ENCODE peak calls at places on chromosomes 1 and 21, in eight cellular contexts. H, R, G, P, C, Q, O and D are unnamed samples.

GRCh38 chr21:39715804-39716397 is 29.1 kb upstream of the IGSF5 start:
- DNase-seq in H (peak), C (no peak), P (peak), G (peak), Q (peak), O (peak), R (peak), D (peak)

GRCh38 chr1:53541263-53541625 is 82.0 kb downstream of the DMRTB1 start:
- DNase-seq in P (no peak), H (no peak), O (no peak), Q (no peak), R (no peak), G (no peak), C (peak), D (no peak)

GRCh38 chr1:41454406-41454805 is 30.1 kb downstream of the EDN2 start:
- DNase-seq in H (peak), P (peak), Q (no peak), O (no peak), R (no peak), G (no peak), C (no peak), D (no peak)

GRCh38 chr1:50333595-50333974 is 89.7 kb downstream of the DMRTA2 start:
- DNase-seq in Q (no peak), P (no peak), G (peak), R (peak), O (no peak), H (peak), C (peak), D (peak)

GRCh38 chr1:63918395-63918945 is 144.7 kb downstream of the ROR1 start:
- DNase-seq in G (no peak), C (no peak), O (no peak), P (no peak), H (peak), Q (no peak), R (no peak), D (peak)

GRCh38 chr1:78540056-78540455 is 49.3 kb downstream of the PTGFR start:
- DNase-seq in O (no peak), Q (no peak), P (no peak), R (no peak), G (no peak), C (no peak), H (no peak), D (peak)

GRCh38 chr1:230421485-230421884 is 4.6 kb downstream of the PGBD5 start:
- DNase-seq in C (no peak), Q (no peak), P (no peak), O (no peak), R (no peak), G (no peak), H (no peak), D (no peak)

GRCh38 chr1:241048558-241048957 is 308.4 kb downstream of the RGS7 start:
- DNase-seq in G (no peak), R (no peak), P (no peak), O (no peak), C (no peak), Q (no peak), H (no peak), D (no peak)

GRCh38 chr1:14782741-14783591 is 184.5 kb downstream of the KAZN start:
- DNase-seq in H (no peak), R (no peak), C (no peak), G (no peak), O (no peak), P (no peak), Q (no peak), D (no peak)

GRCh38 chr1:232260861-232261260 is 369.1 kb downstream of the SIPA1L2 start:
- DNase-seq in G (no peak), C (no peak), H (no peak), Q (no peak), R (no peak), O (no peak), P (no peak), D (no peak)

GRCh38 chr1:244780311-244780710 is 55.1 kb upstream of the COX20 start:
- DNase-seq in O (no peak), R (no peak), C (no peak), Q (no peak), P (no peak), G (no peak), H (no peak), D (no peak)

GRCh38 chr1:41399148-41399795 is 38.0 kb downstream of the FOXO6 start:
- DNase-seq in H (no peak), G (no peak), C (no peak), Q (peak), O (no peak), R (no peak), P (no peak), D (no peak)

GRCh38 chr1:31843506-31843905 is 27.7 kb upstream of the SPOCD1 start:
- DNase-seq in G (no peak), H (peak), O (peak), Q (no peak), P (no peak), C (no peak), R (no peak), D (peak)

GRCh38 chr1:154755858-154756730 is 114.0 kb downstream of the KCNN3 start:
- DNase-seq in C (no peak), G (no peak), H (no peak), O (peak), R (peak), Q (no peak), P (no peak), D (peak)

GRCh38 chr21:45104560-45104959 is 30.2 kb downstream of the ADARB1 start:
- DNase-seq in R (no peak), P (no peak), Q (peak), C (peak), O (no peak), G (no peak), H (peak), D (no peak)

GRCh38 chr1:160374291-160374690 is 7.4 kb downstream of the NHLH1 start:
- DNase-seq in R (no peak), G (no peak), O (no peak), P (no peak), Q (no peak), H (no peak), C (no peak), D (peak)

GRCh38 chr1:44406761-44407429 is 1.8 kb downstream of the RNF220 start:
- DNase-seq in H (no peak), C (no peak), Q (no peak), P (no peak), G (peak), O (no peak), R (no peak), D (no peak)

GRCh38 chr1:182301467-182302198 is 90.0 kb downstream of the GLUL start:
- DNase-seq in R (no peak), P (peak), C (no peak), O (peak), G (no peak), H (peak), Q (no peak), D (peak)

GRCh38 chr1:46173361-46173856 is 1.5 kb upstream of the TSPAN1 start:
- DNase-seq in O (no peak), P (no peak), G (no peak), C (no peak), R (no peak), Q (no peak), H (no peak), D (peak)

GRCh38 chr1:38071530-38072266 is 25.1 kb upstream of the POU3F1 start:
- DNase-seq in O (no peak), C (no peak), H (peak), G (no peak), R (no peak), Q (no peak), P (no peak), D (peak)

GRCh38 chr1:229514578-229515275 is 6.6 kb upstream of the NUP133 start:
- DNase-seq in O (peak), R (peak), P (peak), G (peak), H (peak), C (no peak), Q (peak), D (peak)

GRCh38 chr1:186486061-186486460 is 25.1 kb upstream of the PDC start:
- DNase-seq in Q (no peak), O (no peak), C (no peak), H (no peak), R (no peak), G (no peak), P (no peak), D (no peak)

GRCh38 chr21:45800339-45801080 is 157.0 kb downstream of the PCBP3 start:
- DNase-seq in R (no peak), C (no peak), P (no peak), G (no peak), O (no peak), Q (no peak), H (no peak), D (no peak)

GRCh38 chr1:48309564-48310082 is 87.1 kb downstream of the SLC5A9 start:
- DNase-seq in O (no peak), C (no peak), H (no peak), G (no peak), R (no peak), Q (no peak), P (no peak), D (no peak)

GRCh38 chr1:182990413-182991144 is 32.6 kb upstream of the LAMC1 start:
- DNase-seq in R (no peak), C (no peak), Q (no peak), G (no peak), P (no peak), O (no peak), H (peak), D (peak)

GRCh38 chr1:221810406-221810805 is 68.5 kb upstream of the DUSP10 start:
- DNase-seq in P (no peak), R (no peak), Q (no peak), O (no peak), H (no peak), G (no peak), C (no peak), D (peak)

GRCh38 chr1:234208351-234208750 is 164.9 kb upstream of the COA6 start:
- DNase-seq in R (no peak), P (no peak), G (no peak), C (no peak), Q (no peak), O (no peak), H (no peak), D (no peak)

GRCh38 chr1:77288275-77288674 is 6.5 kb downstream of the AK5 start:
- DNase-seq in G (no peak), P (no peak), Q (no peak), C (no peak), H (peak), O (no peak), R (no peak), D (peak)

GRCh38 chr1:5480906-5481305 is 511.3 kb downstream of the NPHP4 start:
- DNase-seq in G (no peak), R (no peak), H (no peak), O (no peak), Q (no peak), P (no peak), C (no peak), D (no peak)

GRCh38 chr1:53593758-53594380 is 134.7 kb downstream of the DMRTB1 start:
- DNase-seq in C (no peak), H (no peak), P (no peak), O (peak), G (peak), R (peak), Q (no peak), D (no peak)

GRCh38 chr1:41662656-41663437 is 178.4 kb upstream of the EDN2 start:
- DNase-seq in P (peak), O (peak), Q (peak), H (peak), C (no peak), R (peak), G (peak), D (peak)

GRCh38 chr21:29184047-29184446 is 53.6 kb downstream of the MAP3K7CL start:
- DNase-seq in G (no peak), H (no peak), C (no peak), P (no peak), R (no peak), O (no peak), Q (no peak), D (no peak)

GRCh38 chr21:29182674-29183073 is 52.2 kb downstream of the MAP3K7CL start:
- DNase-seq in R (no peak), C (no peak), O (no peak), Q (no peak), G (no peak), P (no peak), H (no peak), D (no peak)

GRCh38 chr21:29179503-29179902 is 49.1 kb downstream of the MAP3K7CL start:
- DNase-seq in Q (no peak), O (no peak), C (no peak), G (no peak), H (no peak), P (no peak), R (no peak), D (no peak)

GRCh38 chr21:29178936-29179335 is 48.5 kb downstream of the MAP3K7CL start:
- DNase-seq in C (no peak), Q (no peak), R (no peak), H (no peak), G (no peak), P (no peak), O (no peak), D (no peak)

GRCh38 chr21:29181799-29182470 is 51.5 kb downstream of the MAP3K7CL start:
- DNase-seq in R (no peak), Q (no peak), P (peak), O (no peak), H (peak), G (no peak), C (no peak), D (peak)
- H3K4me3 ChIP-seq in R (peak), Q (peak), P (peak), O (peak), H (peak), G (no peak), C (peak), D (peak)

DNA sequence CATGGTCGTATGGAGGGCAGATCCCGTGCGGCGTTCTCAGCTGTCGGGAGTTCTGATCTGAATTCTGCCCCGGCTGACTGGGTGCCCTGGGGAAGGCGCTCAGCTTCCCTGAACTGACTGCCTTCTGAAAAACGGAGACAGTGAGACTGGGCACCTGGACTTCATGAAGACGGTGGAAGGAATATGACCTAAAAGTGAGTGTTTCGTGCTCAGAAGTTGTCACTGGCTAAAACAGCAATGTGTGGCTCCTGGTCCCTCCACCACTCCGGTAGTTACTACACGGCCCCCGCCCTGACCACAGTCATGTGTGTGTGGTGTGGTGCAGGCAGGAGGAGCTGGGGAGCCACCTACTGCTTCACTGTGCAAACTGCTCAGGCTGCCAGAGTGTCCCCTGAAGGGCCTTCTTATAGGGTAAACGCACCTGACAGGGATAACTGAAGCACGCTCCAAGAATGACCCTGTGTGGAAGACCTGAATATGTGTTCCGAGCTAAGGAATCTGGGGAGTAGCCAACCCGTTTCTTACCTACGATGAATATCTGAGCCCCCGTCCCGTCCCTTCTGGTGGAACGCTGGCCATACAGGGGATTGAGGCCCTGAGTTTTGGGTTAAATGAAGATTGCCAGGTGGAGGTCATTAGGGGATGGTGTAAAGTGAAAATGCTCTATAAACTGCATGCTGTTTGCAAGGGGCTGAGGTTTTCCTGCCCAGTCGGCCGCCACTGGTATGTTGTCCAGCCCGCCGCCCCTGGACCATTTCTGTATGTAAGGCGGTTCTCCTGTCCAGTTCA is 640 bp upstream of the MYOM3 start:
- DNase-seq in C (no peak), H (peak), R (peak), G (no peak), O (peak), Q (peak), P (no peak), D (peak)
- H3K4me3 ChIP-seq in C (no peak), H (no peak), R (no peak), G (no peak), O (peak), Q (no peak), P (peak), D (no peak)

GRCh38 chr1:226403522-226404034 is 4.3 kb downstream of the PARP1 start:
- DNase-seq in O (no peak), R (no peak), C (no peak), Q (no peak), P (no peak), G (no peak), H (peak), D (peak)

GRCh38 chr1:226406401-226406881 is 1.5 kb downstream of the PARP1 start:
- DNase-seq in O (no peak), G (no peak), C (no peak), P (no peak), R (no peak), Q (no peak), H (no peak), D (peak)

GRCh38 chr1:226405411-226405988 is 2.4 kb downstream of the PARP1 start:
- DNase-seq in C (no peak), O (no peak), Q (no peak), H (no peak), G (no peak), P (no peak), R (no peak), D (no peak)

GRCh38 chr1:226404063-226404903 is 3.6 kb downstream of the PARP1 start:
- DNase-seq in H (peak), C (no peak), R (no peak), P (no peak), Q (no peak), O (no peak), G (no peak), D (peak)

GRCh38 chr1:226404904-226405222 is 3.0 kb downstream of the PARP1 start:
- DNase-seq in P (no peak), C (no peak), H (no peak), Q (no peak), R (no peak), O (no peak), G (no peak), D (no peak)
- H3K4me3 ChIP-seq in P (no peak), C (no peak), H (no peak), Q (no peak), R (no peak), O (peak), G (no peak), D (no peak)

DNA sequence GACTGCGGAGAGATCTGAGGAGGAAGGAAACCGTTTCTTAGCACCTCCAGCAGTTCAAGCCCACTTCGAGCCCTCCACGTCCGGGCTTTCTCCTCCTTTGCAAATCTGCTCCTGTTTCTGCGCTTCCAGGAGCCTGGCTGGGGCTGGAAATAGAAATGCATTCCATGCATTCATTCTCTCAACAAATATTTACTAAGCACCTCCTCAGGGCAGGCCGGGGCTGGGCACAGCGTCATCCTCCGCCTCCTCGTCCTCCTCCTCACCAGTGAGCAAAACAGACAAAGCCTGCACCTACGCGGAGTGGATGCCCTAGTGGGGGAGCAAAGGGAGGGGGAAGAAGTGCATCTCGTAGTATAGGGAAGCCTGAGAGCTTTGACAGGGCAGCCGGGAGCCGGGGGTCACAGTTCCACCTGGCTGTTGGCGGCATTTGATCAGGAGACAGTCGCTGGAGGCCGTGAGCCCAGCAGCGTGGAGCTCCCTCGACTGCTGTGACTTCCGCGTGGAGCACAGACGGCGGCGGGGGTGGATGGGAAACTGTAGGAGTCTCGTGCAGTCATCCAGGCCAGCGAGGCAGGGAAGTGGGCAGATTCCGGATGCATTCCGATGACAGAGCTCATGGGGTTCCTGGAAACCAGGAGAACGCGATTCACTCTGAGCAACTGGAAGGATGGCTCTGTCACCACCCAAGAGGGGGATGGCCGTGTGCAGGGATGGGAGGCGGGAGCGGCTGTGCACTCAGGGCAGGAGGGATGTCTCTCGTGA is 93.4 kb downstream of the SIK1 start:
- DNase-seq in P (peak), Q (no peak), G (peak), C (peak), O (no peak), R (no peak), H (peak), D (peak)
- H3K4me3 ChIP-seq in P (peak), Q (no peak), G (no peak), C (no peak), O (peak), R (no peak), H (peak), D (no peak)

GRCh38 chr1:227437495-227438008 is 119.3 kb upstream of the CDC42BPA start:
- DNase-seq in H (peak), R (no peak), G (no peak), C (no peak), P (no peak), Q (no peak), O (no peak), D (peak)
- H3K4me3 ChIP-seq in H (peak), R (no peak), G (no peak), C (peak), P (peak), Q (peak), O (peak), D (peak)